ENCODE peak calls at places on chromosome 9, in four cellular contexts. B, O, E and F are unnamed samples.

GRCh38 chr9:96082516-96083232 is 207.2 kb downstream of the ERCC6L2 start:
- DNase-seq in B (no peak), O (no peak), E (no peak), F (no peak)

GRCh38 chr9:106921989-106922388 is 59.0 kb downstream of the ZNF462 start:
- DNase-seq in B (no peak), E (no peak), O (no peak), F (no peak)

GRCh38 chr9:133680250-133680975 is 44.2 kb downstream of the DBH start:
- DNase-seq in B (no peak), E (no peak), O (no peak), F (no peak)

GRCh38 chr9:132534832-132535231 is 47.6 kb upstream of the BARHL1 start:
- DNase-seq in E (no peak), O (no peak), B (no peak), F (no peak)

GRCh38 chr9:70389642-70390266 is 24.7 kb downstream of the KLF9 start:
- DNase-seq in E (peak; percentile 12), B (no peak), O (peak; percentile 59), F (no peak)

GRCh38 chr9:76652894-76653293 is 111.3 kb upstream of the PCA3 start:
- DNase-seq in E (no peak), O (no peak), B (no peak), F (no peak)

GRCh38 chr9:84839538-84839937 is 170.0 kb downstream of the NTRK2 start:
- DNase-seq in O (no peak), B (peak; percentile 73), E (no peak), F (peak; percentile 62)

GRCh38 chr9:87910821-87911220 is 6.9 kb upstream of the SPATA31C1 start:
- DNase-seq in O (no peak), E (no peak), B (peak; percentile 29), F (no peak)

GRCh38 chr9:16282216-16282615 is 588.3 kb downstream of the BNC2 start:
- DNase-seq in B (peak; percentile 67), O (no peak), E (peak; percentile 49), F (peak; percentile 75)

GRCh38 chr9:106284300-106284699 is 578.7 kb upstream of the ZNF462 start:
- DNase-seq in O (no peak), E (peak; percentile 23), B (no peak), F (no peak)

GRCh38 chr9:811101-811531 is 30.4 kb upstream of the DMRT1 start:
- DNase-seq in E (peak; percentile 87), O (no peak), B (no peak), F (peak; percentile 83)

GRCh38 chr9:4674783-4675182 is 4.6 kb upstream of the CDC37L1 start:
- DNase-seq in B (peak; percentile 99), O (no peak), E (peak; percentile 71), F (no peak)

DNA sequence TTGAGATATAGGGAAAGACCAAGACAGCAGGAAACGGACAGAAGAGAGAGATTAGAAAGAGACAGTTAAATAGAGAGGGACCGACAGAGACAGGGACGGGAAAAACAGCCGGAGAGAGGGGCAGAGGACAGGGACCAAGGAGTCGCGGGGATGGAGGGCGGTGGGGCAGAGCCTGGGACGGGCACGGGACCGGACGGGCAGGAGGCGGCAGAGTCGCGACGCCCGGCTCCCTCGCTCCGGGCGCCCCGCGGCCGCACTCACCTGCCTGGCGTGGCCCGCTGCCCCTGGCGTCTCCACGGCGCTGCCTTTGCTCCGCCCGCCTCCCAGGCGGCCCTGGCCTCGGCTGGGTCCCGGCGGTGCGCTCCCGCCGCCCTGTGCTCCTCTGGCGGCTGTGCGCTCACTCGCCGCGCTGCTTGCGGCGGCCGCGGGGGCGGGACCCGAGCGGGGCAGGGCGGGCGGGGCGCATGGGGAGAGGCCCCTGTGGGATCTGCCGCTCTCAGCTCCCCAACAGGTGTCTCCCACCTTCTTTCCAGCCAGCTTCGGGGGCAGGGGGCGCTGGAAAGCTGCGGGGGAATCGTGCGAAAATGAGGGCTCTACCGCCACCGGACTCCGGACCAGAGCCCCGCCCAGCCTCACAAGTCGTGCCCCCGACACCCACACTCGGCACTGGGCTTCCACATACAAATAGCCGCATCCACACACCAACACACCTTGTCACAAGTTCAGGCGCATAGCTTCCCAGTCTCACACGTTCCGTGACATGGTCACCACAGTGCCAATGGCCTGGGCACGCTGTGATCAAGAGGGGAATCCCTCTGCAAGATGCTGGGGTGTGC is at the start of gene ARID3C:
- DNase-seq in E (peak; percentile 28), B (no peak), O (no peak), F (peak; percentile 33)
- H3K4me3 ChIP-seq in E (peak within 1 kb of the TSS; percentile 56), B (peak within 1 kb of the TSS; percentile 35), O (peak within 1 kb of the TSS; percentile 49), F (no peak within 1 kb of the TSS)

DNA sequence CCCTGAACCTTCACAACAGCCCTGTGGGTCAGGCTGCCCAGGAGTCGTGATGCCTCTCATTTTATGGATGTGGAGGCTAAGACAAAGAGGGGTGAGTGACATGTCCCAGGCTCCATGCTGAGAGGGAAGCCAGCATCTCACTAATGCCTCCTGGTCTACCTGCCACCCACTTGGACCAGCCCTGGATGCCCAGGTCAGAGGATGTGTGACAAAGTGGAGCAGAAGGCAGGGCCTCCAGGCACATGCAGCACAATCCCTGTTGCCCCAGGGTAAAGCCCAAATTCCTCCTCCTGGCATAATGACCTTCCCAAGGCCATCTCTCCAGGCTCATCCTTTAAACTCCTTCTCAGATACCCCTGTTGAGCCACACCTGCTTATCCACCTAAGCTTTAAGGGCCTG is 51.4 kb upstream of the XPA start:
- DNase-seq in O (no peak), B (no peak), E (no peak), F (no peak)
- H3K36me3 ChIP-seq in O (no peaks in the 10 kb centered on the region), B (no peaks in the 10 kb centered on the region), E (no peaks in the 10 kb centered on the region), F (no peaks in the 10 kb centered on the region)

GRCh38 chr9:82780017-82780416 is 282.9 kb downstream of the RASEF start:
- DNase-seq in B (no peak), O (no peak), E (no peak), F (no peak)

GRCh38 chr9:82784595-82784994 is 278.3 kb downstream of the RASEF start:
- DNase-seq in B (no peak), O (no peak), E (no peak), F (no peak)

GRCh38 chr9:82781965-82782392 is 281.0 kb downstream of the RASEF start:
- DNase-seq in B (no peak), O (no peak), E (no peak), F (no peak)

GRCh38 chr9:82777366-82777765 is 285.6 kb downstream of the RASEF start:
- DNase-seq in B (no peak), E (no peak), O (no peak), F (no peak)

DNA sequence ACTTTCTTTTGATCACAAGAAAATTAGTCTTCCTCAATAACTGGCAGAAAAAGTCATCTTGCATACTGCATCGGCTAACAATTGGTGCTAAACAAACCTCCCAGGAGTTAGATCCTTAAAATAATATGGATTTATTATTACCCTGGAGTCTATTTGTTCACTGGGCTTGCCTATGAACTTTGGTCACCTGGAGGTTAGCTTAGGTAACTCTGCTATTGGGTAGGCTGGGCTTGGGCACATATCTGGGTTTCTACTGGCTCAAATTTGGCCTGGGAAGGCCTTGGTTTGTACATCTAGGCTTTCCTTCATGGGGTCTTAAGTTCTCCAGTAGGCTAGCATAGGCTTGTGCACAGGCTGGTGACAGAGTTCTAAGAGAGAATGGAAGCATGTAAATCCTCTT is 279.9 kb downstream of the RASEF start:
- DNase-seq in E (no peak), O (no peak), B (no peak), F (no peak)
- H3K4me3 ChIP-seq in E (no peak overlapping the region), O (no peak overlapping the region), B (no peak overlapping the region), F (no peak overlapping the region)

DNA sequence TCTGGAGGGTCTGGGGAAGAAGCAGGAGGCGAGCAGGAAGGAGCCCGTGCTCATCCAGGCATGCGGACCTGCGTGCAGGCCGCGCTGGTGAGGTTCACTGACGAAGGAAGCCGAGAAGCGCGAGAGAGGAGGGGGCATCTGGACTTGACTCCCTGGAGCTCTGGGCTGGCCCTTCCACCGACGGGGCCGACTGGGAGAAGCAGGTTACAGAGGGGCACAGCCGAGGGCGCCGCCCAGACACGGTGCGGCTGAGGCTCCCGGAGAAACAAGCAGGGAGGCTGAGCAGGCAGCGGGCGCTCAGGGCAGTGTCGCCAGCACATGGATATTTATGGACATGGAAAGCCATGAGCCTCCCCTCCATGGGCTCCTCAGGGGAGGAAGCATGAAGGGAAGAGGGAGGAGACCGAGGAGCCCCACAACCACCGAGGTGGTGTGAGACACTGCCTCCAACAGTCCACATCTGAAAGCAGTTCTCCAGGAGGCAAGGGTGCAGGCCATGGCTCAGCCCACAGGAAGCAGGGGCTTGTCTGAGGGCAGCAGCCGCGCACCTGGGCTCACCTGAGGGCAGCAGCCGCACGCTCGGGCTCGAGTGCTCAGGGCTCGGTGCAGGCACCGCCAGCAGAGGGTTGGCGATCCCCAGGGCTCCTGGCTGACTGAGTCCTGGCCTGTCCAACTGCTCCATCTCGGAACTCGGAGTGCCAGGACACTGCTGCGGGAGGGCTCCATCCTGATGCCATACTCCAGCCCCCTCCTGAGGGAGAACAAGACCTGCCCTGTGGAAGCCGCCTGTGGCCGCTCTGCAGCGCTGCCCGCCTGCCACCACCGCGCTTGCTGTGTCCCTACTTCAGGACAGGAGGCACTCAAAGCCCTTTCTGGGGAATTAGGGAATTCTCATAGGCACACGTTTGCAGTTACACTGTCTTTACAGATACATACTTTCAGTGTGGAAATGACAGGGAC is 15.7 kb upstream of the INPP5E start:
- DNase-seq in B (no peak), O (no peak), E (no peak), F (no peak)
- H3K36me3 ChIP-seq in B (peaks cover 58% of the 10 kb centered on the region), O (peaks cover 86% of the 10 kb centered on the region), E (peaks cover 20% of the 10 kb centered on the region), F (peaks cover 69% of the 10 kb centered on the region)

GRCh38 chr9:23851024-23851629 is 25.1 kb upstream of the ELAVL2 start:
- DNase-seq in O (no peak), B (no peak), E (no peak), F (no peak)
- H3K4me3 ChIP-seq in O (peak overlapping the region; percentile 43), B (peak overlapping the region; percentile 12), E (no peak overlapping the region), F (no peak overlapping the region)

GRCh38 chr9:93263334-93264229 is 79.6 kb downstream of the WNK2 start:
- DNase-seq in B (no peak), O (no peak), E (no peak), F (no peak)
- H3K36me3 ChIP-seq in B (no peaks in the 10 kb centered on the region), O (peaks cover 9% of the 10 kb centered on the region), E (no peaks in the 10 kb centered on the region), F (no peaks in the 10 kb centered on the region)

GRCh38 chr9:109168170-109168569 is 1.1 kb upstream of the FRRS1L start:
- DNase-seq in O (no peak), B (no peak), E (no peak), F (no peak)

GRCh38 chr9:109166771-109167601 is at the start of gene FRRS1L:
- DNase-seq in E (no peak), O (no peak), B (no peak), F (no peak)

GRCh38 chr9:109164040-109164439 is 3.0 kb downstream of the FRRS1L start:
- DNase-seq in E (no peak), B (no peak), O (no peak), F (no peak)

GRCh38 chr9:109167716-109168115 is 667 bp upstream of the FRRS1L start:
- DNase-seq in E (no peak), O (no peak), B (no peak), F (no peak)

GRCh38 chr9:109166171-109166770 is 778 bp downstream of the FRRS1L start:
- DNase-seq in E (no peak), O (no peak), B (no peak), F (no peak)
- H3K4me3 ChIP-seq in E (no peak overlapping the region), O (peak overlapping the region; percentile 37), B (no peak overlapping the region), F (no peak overlapping the region)

DNA sequence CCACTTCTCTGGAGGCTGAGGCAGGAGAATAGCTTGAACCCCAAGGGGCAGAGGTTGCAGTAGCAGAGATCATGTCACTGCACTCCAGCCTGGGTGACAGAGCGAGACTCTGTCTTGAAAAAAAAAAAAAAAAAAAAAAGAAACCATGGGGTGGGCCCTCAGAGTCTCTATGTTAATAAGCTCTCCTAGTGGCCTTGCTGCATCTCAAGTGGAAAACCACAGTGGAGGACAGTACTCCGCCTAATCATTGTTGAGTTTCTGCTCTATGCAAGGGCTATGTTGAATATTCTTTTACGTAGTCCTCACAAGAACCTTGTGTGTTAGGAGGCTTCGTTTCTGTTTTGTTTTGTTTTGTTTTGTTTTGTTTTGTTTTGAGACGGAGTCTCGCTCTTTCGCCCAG is 48.9 kb downstream of the TJP2 start:
- DNase-seq in E (no peak), O (no peak), B (no peak), F (no peak)
- H3K36me3 ChIP-seq in E (peaks cover 9% of the 10 kb centered on the region), O (peaks cover 69% of the 10 kb centered on the region), B (peaks cover 1% of the 10 kb centered on the region), F (no peaks in the 10 kb centered on the region)

GRCh38 chr9:120680161-120680560 is 34.1 kb downstream of the MEGF9 start:
- DNase-seq in E (no peak), O (no peak), B (no peak), F (no peak)
- H3K4me3 ChIP-seq in E (no peak overlapping the region), O (no peak overlapping the region), B (no peak overlapping the region), F (no peak overlapping the region)